ENCODE peak calls at places on chromosomes 6 and 20, in nine cellular contexts. O, R, Z, I, Q, S, N, W and J are unnamed samples.
A peak's percentile ranks its signal among the peaks of the same experiment; 100 is the strongest.

GRCh38 chr6:71299541-71300470 is 11.2 kb downstream of the OGFRL1 start:
- DNase-seq in Z (no peak), N (no peak), S (no peak), I (no peak), W (no peak), R (no peak), O (no peak), Q (peak; percentile 65), J (no peak)

GRCh38 chr6:14068133-14068532 is 49.4 kb upstream of the CD83 start:
- DNase-seq in S (no peak), R (peak; percentile 81), Q (peak; percentile 98), O (peak; percentile 87), W (no peak), Z (no peak), N (no peak), I (no peak), J (no peak)

GRCh38 chr20:50151034-50151743 is 2.3 kb downstream of the PEDS1 start:
- DNase-seq in S (no peak), R (no peak), I (no peak), N (no peak), Q (no peak), Z (no peak), W (no peak), O (no peak), J (no peak)

GRCh38 chr6:158061361-158061708 is 79.7 kb downstream of the SYNJ2 start:
- DNase-seq in S (no peak), Z (no peak), N (no peak), Q (no peak), I (no peak), W (no peak), R (no peak), O (no peak), J (no peak)

GRCh38 chr20:561437-562231 is 18.0 kb upstream of the CSNK2A1 start:
- DNase-seq in Q (peak; percentile 52), N (peak; percentile 45), Z (peak; percentile 77), S (peak; percentile 74), W (no peak), O (peak; percentile 56), R (peak; percentile 78), I (no peak), J (no peak)

GRCh38 chr6:46010270-46010669 is 5.4 kb downstream of the CLIC5 start:
- DNase-seq in Z (no peak), I (no peak), R (no peak), N (no peak), O (no peak), Q (no peak), W (no peak), S (no peak), J (no peak)

GRCh38 chr6:135722679-135723078 is 128.8 kb upstream of the PDE7B start:
- DNase-seq in O (peak; percentile 87), W (no peak), I (no peak), N (peak; percentile 14), Z (no peak), R (peak; percentile 67), Q (peak; percentile 95), S (no peak), J (no peak)

GRCh38 chr6:151914475-151914874 is 107.0 kb downstream of the ESR1 start:
- DNase-seq in O (peak; percentile 12), Z (no peak), Q (no peak), W (no peak), N (no peak), S (no peak), R (peak; percentile 47), I (no peak), J (no peak)

GRCh38 chr6:133973109-133973971 is 20.3 kb downstream of the TBPL1 start:
- DNase-seq in R (peak; percentile 78), W (no peak), O (no peak), Q (peak; percentile 55), N (no peak), I (no peak), S (peak; percentile 69), Z (peak; percentile 51), J (no peak)

GRCh38 chr20:433300-433975 is 25.3 kb downstream of the RBCK1 start:
- DNase-seq in W (peak; percentile 40), Q (no peak), Z (no peak), I (peak; percentile 54), O (no peak), R (no peak), S (no peak), N (peak; percentile 67), J (no peak)